ENCODE peak calls at places on chromosomes 16 and 17, in six cellular contexts. Z is stomach, Q is GM23248, S is HCT116, A is lower lobe of right lung, X is cardiac muscle cell. P is an unnamed sample. For H3K27me3, the result is how much of the 10 kb centered on the place peaks cover.

GRCh38 chr17:16872836-16873653 is 98.9 kb downstream of the TNFRSF13B start:
- DNase-seq in Q (peak), X (peak), A (no peak), Z (peak), S (peak), P (no peak)

GRCh38 chr17:49456172-49456965 is 38.7 kb upstream of the NGFR start:
- DNase-seq in Z (no peak), A (no peak), Q (peak), X (no peak), S (no peak), P (no peak)

GRCh38 chr16:54363760-54364159 is 77.2 kb upstream of the IRX3 start:
- DNase-seq in S (no peak), X (no peak), Q (no peak), A (no peak), Z (no peak), P (no peak)

GRCh38 chr16:9092963-9093477 is 1.6 kb downstream of the HAPSTR1 start:
- DNase-seq in S (no peak), A (peak), Q (peak), X (peak), Z (peak), P (no peak)

GRCh38 chr16:20611350-20611902 is 35.3 kb upstream of the ACSM2B start:
- DNase-seq in Q (no peak), S (no peak), X (no peak), A (peak), Z (peak), P (no peak)

GRCh38 chr17:59370580-59371299 is 39.3 kb downstream of the YPEL2 start:
- DNase-seq in S (no peak), X (no peak), A (no peak), Z (no peak), Q (no peak), P (no peak)

GRCh38 chr16:89412811-89413210 is 77.5 kb downstream of the ANKRD11 start:
- DNase-seq in Q (no peak), X (peak), A (no peak), S (no peak), Z (no peak), P (no peak)

GRCh38 chr16:14955546-14956231 is 18.4 kb downstream of the NPIPA1 start:
- DNase-seq in Z (no peak), A (no peak), S (no peak), X (no peak), Q (no peak), P (no peak)

GRCh38 chr17:1939979-1940809 is 84.9 kb downstream of the RTN4RL1 start:
- DNase-seq in Q (no peak), X (no peak), S (no peak), A (no peak), Z (no peak), P (no peak)

GRCh38 chr16:66696669-66697630 is at the start of gene CMTM4:
- DNase-seq in Q (peak), Z (peak), X (peak), A (peak), S (peak), P (peak)

GRCh38 chr17:29596811-29597210 is 3.9 kb downstream of the ANKRD13B start:
- DNase-seq in Q (no peak), S (no peak), Z (no peak), X (no peak), A (no peak), P (no peak)

GRCh38 chr16:66226762-66227161 is 139.7 kb upstream of the CDH5 start:
- DNase-seq in Q (no peak), Z (no peak), S (no peak), A (no peak), X (no peak), P (no peak)

GRCh38 chr17:77959216-77959925 is 868 bp downstream of the TNRC6C start:
- DNase-seq in X (peak), A (peak), Z (peak), S (no peak), Q (peak), P (no peak)

GRCh38 chr17:43720311-43721060 is 38.1 kb downstream of the SOST start:
- DNase-seq in Z (peak), Q (peak), S (no peak), X (peak), A (peak), P (no peak)

GRCh38 chr17:68182940-68183551 is 64.8 kb upstream of the AMZ2 start:
- DNase-seq in X (no peak), A (no peak), Z (no peak), S (peak), Q (no peak), P (no peak)

GRCh38 chr17:82487898-82488297 is 29.4 kb downstream of the NARF start:
- DNase-seq in Z (no peak), X (no peak), S (no peak), Q (no peak), A (peak), P (no peak)

GRCh38 chr16:54957403-54957802 is 26.7 kb downstream of the IRX5 start:
- DNase-seq in X (peak), A (no peak), Q (peak), S (peak), Z (peak), P (no peak)

GRCh38 chr17:4054446-4054845 is 88.4 kb downstream of the ZZEF1 start:
- DNase-seq in X (no peak), S (no peak), A (no peak), Z (no peak), Q (no peak), P (no peak)

GRCh38 chr17:17511971-17512858 is 16.0 kb upstream of the RASD1 start:
- DNase-seq in Q (peak), X (no peak), A (peak), Z (peak), S (no peak), P (peak)

GRCh38 chr16:2385441-2385840 is 43.8 kb upstream of the CCNF start:
- DNase-seq in Z (no peak), X (no peak), Q (peak), S (no peak), A (no peak), P (no peak)

GRCh38 chr16:47917118-47917517 is 238.7 kb downstream of the ABCC12 start:
- DNase-seq in Q (no peak), S (no peak), Z (no peak), X (no peak), A (no peak), P (no peak)

GRCh38 chr17:35028531-35029262 is 34.8 kb downstream of the RFFL start:
- DNase-seq in Q (peak), Z (no peak), S (no peak), X (no peak), A (no peak), P (no peak)

GRCh38 chr17:4840893-4841242 is 7.7 kb downstream of the MINK1 start:
- DNase-seq in A (no peak), Z (no peak), Q (no peak), X (no peak), S (no peak), P (no peak)

GRCh38 chr16:14302399-14303181 is 231.5 kb downstream of the MRTFB start:
- DNase-seq in S (no peak), A (no peak), Z (no peak), X (peak), Q (peak), P (no peak)

GRCh38 chr17:48100591-48101011 is 677 bp downstream of the CBX1 start:
- DNase-seq in X (peak), A (peak), Z (peak), S (peak), Q (peak), P (peak)

GRCh38 chr16:83806036-83806435 is 1.7 kb upstream of the HSBP1 start:
- DNase-seq in Q (no peak), X (no peak), S (no peak), A (no peak), Z (no peak), P (no peak)

GRCh38 chr17:74746376-74746775 is 2.1 kb upstream of the NHERF1 start:
- DNase-seq in Z (no peak), S (no peak), X (peak), Q (no peak), A (no peak), P (no peak)
- H3K27ac ChIP-seq in Z (peak), S (no peak), X (peak), Q (no peak), A (peak), P (no peak)

DNA sequence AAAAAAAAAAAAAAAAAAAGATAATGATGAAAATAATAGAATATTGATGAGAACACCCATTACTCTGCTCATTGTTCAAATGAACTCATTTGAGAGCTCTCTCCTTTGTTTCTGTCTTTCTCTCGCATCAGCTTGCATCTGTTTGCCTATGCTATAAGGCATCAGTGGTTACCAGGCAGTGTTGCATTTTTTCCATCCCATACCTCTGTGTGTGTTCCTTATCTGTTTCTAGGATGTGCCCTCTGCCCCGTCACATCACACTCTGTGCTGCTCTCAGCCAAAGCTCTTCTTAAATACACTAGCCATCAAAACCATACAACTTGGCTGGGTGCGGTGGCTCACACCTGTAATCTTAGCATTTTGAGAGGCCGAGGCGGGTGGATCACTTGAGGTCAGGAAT is 568.2 kb downstream of the WWOX start:
- DNase-seq in A (no peak), S (no peak), X (no peak), Q (no peak), Z (no peak), P (no peak)
- H3K4me3 ChIP-seq in A (no peak), S (no peak), X (no peak), Q (no peak), Z (no peak), P (no peak)

GRCh38 chr17:61457226-61457983 is 5.2 kb downstream of the TBX4 start:
- DNase-seq in A (no peak), Q (peak), Z (no peak), S (no peak), X (no peak), P (no peak)
- H3K27me3 ChIP-seq in A (half or more), Q (half or more), Z (half or more), S (under half), X (half or more), P (under half)

GRCh38 chr17:41499714-41500113 is 5.7 kb downstream of the KRT13 start:
- DNase-seq in Q (no peak), S (no peak), A (no peak), Z (no peak), X (no peak), P (no peak)
- H3K27ac ChIP-seq in Q (peak), S (peak), A (no peak), Z (no peak), X (no peak), P (peak)

DNA sequence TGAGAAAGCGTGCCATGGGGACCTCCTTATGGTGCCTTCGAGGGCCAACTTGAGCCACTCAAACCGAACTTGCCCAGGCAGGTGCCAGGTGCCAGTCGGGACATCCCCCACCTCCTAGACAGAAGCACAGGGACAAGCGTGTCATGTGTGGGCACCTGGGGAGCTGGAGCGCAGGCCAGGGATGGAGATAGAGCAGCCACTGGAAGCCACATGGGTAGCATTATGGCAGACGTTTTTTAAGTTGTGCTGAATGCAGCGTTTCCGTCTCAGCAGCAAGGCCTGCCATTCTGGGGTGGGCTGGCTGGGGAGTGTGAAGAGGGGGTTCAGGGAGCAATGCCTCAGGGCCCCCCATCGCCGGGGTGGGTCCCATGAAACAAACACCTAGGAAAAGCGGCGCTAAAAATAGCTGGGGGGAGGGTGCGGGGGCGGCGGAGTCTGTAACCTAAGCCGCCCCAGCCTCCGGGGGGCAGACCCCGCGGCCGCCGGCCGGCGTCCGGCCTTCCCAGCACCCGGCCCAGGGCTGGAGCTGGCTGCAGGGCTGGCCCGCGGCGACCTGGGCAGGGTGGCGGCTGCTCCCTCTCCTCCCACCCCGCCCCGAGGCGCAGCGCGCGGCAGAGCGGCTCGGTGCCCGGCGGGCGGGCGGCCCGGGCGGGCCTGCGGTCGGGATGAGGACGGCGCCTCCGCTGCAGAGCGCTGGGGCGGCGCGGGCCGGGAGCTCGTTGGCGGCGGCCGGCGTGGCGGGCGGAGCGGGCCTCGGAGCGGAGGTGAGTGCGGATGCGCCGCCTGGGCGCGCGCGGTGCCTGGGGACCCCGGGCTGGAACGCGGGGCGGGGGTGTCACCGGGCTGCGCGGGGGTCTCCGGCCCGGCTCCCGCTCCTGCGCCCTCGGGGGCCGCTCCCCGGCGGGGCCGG is at the start of gene ZNF469:
- DNase-seq in S (no peak), Z (peak), X (peak), A (peak), Q (peak), P (peak)
- H3K4me3 ChIP-seq in S (peak), Z (peak), X (peak), A (peak), Q (peak), P (peak)

DNA sequence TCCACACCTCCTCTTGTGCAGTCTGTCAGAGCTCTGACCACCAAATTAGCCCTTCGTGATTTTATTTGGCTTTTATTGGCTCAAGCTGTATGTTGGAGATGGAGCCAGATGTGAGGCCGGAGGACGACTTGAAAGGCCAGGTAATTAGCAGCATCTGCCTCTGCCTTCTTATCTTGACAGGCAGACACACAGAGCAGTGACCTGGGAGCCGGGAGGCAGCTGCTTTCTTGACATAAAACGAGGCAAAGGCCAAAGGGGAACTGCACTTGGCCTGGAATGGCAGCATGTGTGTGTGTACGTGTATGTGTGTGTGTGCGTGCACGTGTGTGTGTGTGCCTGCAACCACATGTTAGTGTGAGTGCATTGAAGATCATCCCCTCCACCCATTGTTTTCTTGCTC is 56.9 kb upstream of the BRD7 start:
- DNase-seq in X (no peak), Q (no peak), S (no peak), Z (no peak), A (no peak), P (no peak)
- H3K27me3 ChIP-seq in X (under half), Q (under half), S (under half), Z (under half), A (under half), P (under half)

DNA sequence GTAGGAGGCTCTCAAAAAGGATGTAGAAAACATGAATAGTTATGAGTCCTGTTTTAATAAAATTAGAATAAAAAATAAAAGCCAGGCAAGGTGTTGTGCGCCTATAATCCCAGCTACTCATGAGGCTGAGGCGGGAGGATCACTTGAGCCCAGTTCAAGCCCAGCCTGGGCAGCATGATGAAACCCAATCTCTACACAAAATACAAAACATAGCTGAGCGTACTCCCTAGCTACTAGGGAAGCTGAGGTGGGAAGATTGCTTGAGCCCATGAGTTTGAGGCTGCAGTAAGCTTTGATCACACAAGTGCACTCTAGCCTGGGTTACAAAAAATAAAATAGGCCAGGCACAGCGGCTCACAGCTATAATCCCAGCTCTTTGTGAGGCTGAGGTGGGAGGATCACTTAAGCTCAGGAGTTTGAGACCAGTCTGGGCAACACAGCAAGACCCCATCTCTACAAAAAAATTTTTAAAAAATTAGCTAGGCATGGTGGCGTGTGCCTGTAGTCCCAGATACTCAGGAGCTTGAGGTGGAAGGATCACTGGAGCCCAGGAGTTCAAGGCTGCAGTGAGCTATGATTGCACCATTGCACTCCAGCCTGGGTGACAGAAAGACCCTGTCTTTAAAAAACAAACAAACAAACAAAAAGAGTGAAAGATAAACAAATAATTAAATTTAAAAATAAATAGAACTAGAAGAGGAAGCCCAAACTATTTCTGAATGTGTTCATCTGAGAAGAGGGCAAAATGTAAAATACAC is 17.2 kb upstream of the PRM1 start:
- DNase-seq in Q (no peak), A (no peak), Z (no peak), S (no peak), X (no peak), P (no peak)
- H3K27ac ChIP-seq in Q (no peak), A (peak), Z (peak), S (no peak), X (no peak), P (no peak)

GRCh38 chr16:58515125-58515870 is at the start of gene SETD6:
- DNase-seq in X (peak), S (peak), A (peak), Q (peak), Z (peak), P (peak)

GRCh38 chr16:58511933-58512815 is 3.1 kb upstream of the SETD6 start:
- DNase-seq in X (peak), A (peak), S (no peak), Z (peak), Q (peak), P (peak)

GRCh38 chr16:58515871-58516767 is 802 bp downstream of the SETD6 start:
- DNase-seq in A (peak), Z (peak), X (peak), Q (peak), S (no peak), P (no peak)

GRCh38 chr16:58516768-58517107 is 1.4 kb downstream of the SETD6 start:
- DNase-seq in X (no peak), Q (no peak), Z (no peak), A (no peak), S (no peak), P (no peak)

GRCh38 chr16:58513874-58514273 is 1.4 kb upstream of the SETD6 start:
- DNase-seq in S (no peak), A (no peak), Q (no peak), Z (no peak), X (no peak), P (no peak)
- H3K4me3 ChIP-seq in S (no peak), A (no peak), Q (no peak), Z (no peak), X (no peak), P (no peak)

GRCh38 chr16:85840801-85841200 is 41.3 kb downstream of the COX4I1 start:
- DNase-seq in A (peak), X (no peak), Q (no peak), S (no peak), Z (no peak), P (no peak)
- H3K27me3 ChIP-seq in A (under half), X (under half), Q (half or more), S (under half), Z (under half), P (under half)

GRCh38 chr17:76751416-76751993 is 13.6 kb downstream of the MFSD11 start:
- DNase-seq in X (no peak), Z (no peak), S (no peak), Q (no peak), A (no peak), P (no peak)

GRCh38 chr17:76758570-76758969 is 20.7 kb downstream of the MFSD11 start:
- DNase-seq in A (no peak), S (no peak), Z (no peak), X (no peak), Q (no peak), P (no peak)

GRCh38 chr17:76752006-76752405 is 14.1 kb downstream of the MFSD11 start:
- DNase-seq in A (no peak), Z (no peak), X (no peak), S (no peak), Q (no peak), P (no peak)

GRCh38 chr17:76753061-76753961 is 15.4 kb downstream of the MFSD11 start:
- DNase-seq in A (no peak), X (no peak), S (no peak), Z (no peak), Q (no peak), P (no peak)

DNA sequence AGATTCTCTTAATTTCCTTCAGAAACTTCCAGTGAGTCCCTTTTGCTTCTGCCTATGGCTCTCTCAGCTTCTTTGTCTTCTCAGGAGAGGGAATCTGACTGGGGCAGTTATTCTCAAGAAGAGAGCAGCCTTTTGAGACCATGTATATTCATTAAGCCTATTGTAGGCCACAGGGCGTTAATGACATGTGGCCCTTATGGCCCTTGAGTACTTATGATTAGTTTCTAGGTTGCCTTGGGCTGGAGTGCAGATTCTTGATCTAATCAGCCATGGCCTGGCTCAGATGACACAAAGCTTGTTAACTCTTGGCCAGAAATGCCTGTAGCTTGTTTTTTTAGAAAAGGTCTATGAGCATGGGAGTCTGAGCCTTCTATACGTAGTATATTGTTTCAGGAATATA is 17.4 kb downstream of the MFSD11 start:
- DNase-seq in A (no peak), Q (no peak), S (no peak), Z (no peak), X (peak), P (no peak)
- H3K27ac ChIP-seq in A (no peak), Q (no peak), S (no peak), Z (no peak), X (peak), P (no peak)

P was measured in RWPE2.